ENCODE peak calls at places on chromosomes 6 and 20, in seven cellular contexts. One of them, this sample, is unnamed.

GRCh38 chr6:109653264-109653663 is 37.7 kb downstream of the AK9 start:
- DNase-seq in HTR-8/SVneo: no peak
- DNase-seq in HL-60: no peak
- DNase-seq in Calu3: no peak
- DNase-seq in HS-5: no peak
- DNase-seq in activated CD8-positive, alpha-beta T cell treated with anti-CD3 and anti-CD28 coated beads, Interleukin-2, amount 10 ng/mL, durations not matched to agents 7 days and 5 days: no peak
- DNase-seq in sciatic nerve: no peak
- DNase-seq in this sample: no peak

GRCh38 chr20:47800619-47801018 is 15.3 kb upstream of the SULF2 start:
- DNase-seq in HTR-8/SVneo: no peak
- DNase-seq in sciatic nerve: no peak
- DNase-seq in HL-60: no peak
- DNase-seq in HS-5: no peak
- DNase-seq in Calu3: no peak
- DNase-seq in activated CD8-positive, alpha-beta T cell treated with anti-CD3 and anti-CD28 coated beads, Interleukin-2, amount 10 ng/mL, durations not matched to agents 7 days and 5 days: no peak
- DNase-seq in this sample: no peak

GRCh38 chr6:156589281-156589680 is 187.9 kb upstream of the ARID1B start:
- DNase-seq in HS-5: no peak
- DNase-seq in HTR-8/SVneo: peak; percentile 19
- DNase-seq in sciatic nerve: no peak
- DNase-seq in HL-60: no peak
- DNase-seq in activated CD8-positive, alpha-beta T cell treated with anti-CD3 and anti-CD28 coated beads, Interleukin-2, amount 10 ng/mL, durations not matched to agents 7 days and 5 days: no peak
- DNase-seq in Calu3: no peak
- DNase-seq in this sample: no peak

GRCh38 chr6:12348530-12349511 is 58.7 kb downstream of the EDN1 start:
- DNase-seq in HTR-8/SVneo: peak; percentile 87
- DNase-seq in HS-5: peak; percentile 73
- DNase-seq in HL-60: no peak
- DNase-seq in sciatic nerve: no peak
- DNase-seq in Calu3: peak; percentile 61
- DNase-seq in activated CD8-positive, alpha-beta T cell treated with anti-CD3 and anti-CD28 coated beads, Interleukin-2, amount 10 ng/mL, durations not matched to agents 7 days and 5 days: no peak
- DNase-seq in this sample: peak; percentile 77

GRCh38 chr6:168181316-168181715 is 102.3 kb upstream of the FRMD1 start:
- DNase-seq in activated CD8-positive, alpha-beta T cell treated with anti-CD3 and anti-CD28 coated beads, Interleukin-2, amount 10 ng/mL, durations not matched to agents 7 days and 5 days: no peak
- DNase-seq in HL-60: no peak
- DNase-seq in HS-5: no peak
- DNase-seq in Calu3: no peak
- DNase-seq in sciatic nerve: no peak
- DNase-seq in HTR-8/SVneo: no peak
- DNase-seq in this sample: no peak

GRCh38 chr6:31132806-31133205 is 6.1 kb downstream of the PSORS1C2 start:
- DNase-seq in HTR-8/SVneo: no peak
- DNase-seq in sciatic nerve: no peak
- DNase-seq in HL-60: no peak
- DNase-seq in activated CD8-positive, alpha-beta T cell treated with anti-CD3 and anti-CD28 coated beads, Interleukin-2, amount 10 ng/mL, durations not matched to agents 7 days and 5 days: no peak
- DNase-seq in HS-5: no peak
- DNase-seq in Calu3: no peak
- DNase-seq in this sample: no peak

GRCh38 chr6:166351715-166352285 is 9.5 kb upstream of the SFT2D1 start:
- DNase-seq in activated CD8-positive, alpha-beta T cell treated with anti-CD3 and anti-CD28 coated beads, Interleukin-2, amount 10 ng/mL, durations not matched to agents 7 days and 5 days: no peak
- DNase-seq in HTR-8/SVneo: no peak
- DNase-seq in sciatic nerve: no peak
- DNase-seq in HS-5: no peak
- DNase-seq in Calu3: peak; percentile 34
- DNase-seq in HL-60: peak; percentile 60
- DNase-seq in this sample: no peak

GRCh38 chr6:132768051-132768517 is 10.4 kb upstream of the VNN2 start:
- DNase-seq in HTR-8/SVneo: peak; percentile 32
- DNase-seq in sciatic nerve: no peak
- DNase-seq in activated CD8-positive, alpha-beta T cell treated with anti-CD3 and anti-CD28 coated beads, Interleukin-2, amount 10 ng/mL, durations not matched to agents 7 days and 5 days: peak; percentile 54
- DNase-seq in HL-60: peak; percentile 62
- DNase-seq in Calu3: peak; percentile 68
- DNase-seq in HS-5: no peak
- DNase-seq in this sample: peak; percentile 2

GRCh38 chr6:157514659-157515496 is 133.9 kb downstream of the ZDHHC14 start:
- DNase-seq in sciatic nerve: no peak
- DNase-seq in HS-5: peak; percentile 72
- DNase-seq in HL-60: peak; percentile 32
- DNase-seq in Calu3: peak; percentile 26
- DNase-seq in activated CD8-positive, alpha-beta T cell treated with anti-CD3 and anti-CD28 coated beads, Interleukin-2, amount 10 ng/mL, durations not matched to agents 7 days and 5 days: no peak
- DNase-seq in HTR-8/SVneo: peak; percentile 78
- DNase-seq in this sample: peak; percentile 65

GRCh38 chr6:141562801-141563763 is 569.6 kb upstream of the GJE1 start:
- DNase-seq in HL-60: peak; percentile 51
- DNase-seq in sciatic nerve: peak; percentile 72
- DNase-seq in Calu3: peak; percentile 41
- DNase-seq in activated CD8-positive, alpha-beta T cell treated with anti-CD3 and anti-CD28 coated beads, Interleukin-2, amount 10 ng/mL, durations not matched to agents 7 days and 5 days: peak; percentile 72
- DNase-seq in HTR-8/SVneo: peak; percentile 51
- DNase-seq in HS-5: peak; percentile 89
- DNase-seq in this sample: peak; percentile 43

GRCh38 chr20:15178581-15178980 is 841.2 kb upstream of the FLRT3 start:
- DNase-seq in HL-60: no peak
- DNase-seq in HS-5: no peak
- DNase-seq in Calu3: no peak
- DNase-seq in HTR-8/SVneo: no peak
- DNase-seq in sciatic nerve: no peak
- DNase-seq in activated CD8-positive, alpha-beta T cell treated with anti-CD3 and anti-CD28 coated beads, Interleukin-2, amount 10 ng/mL, durations not matched to agents 7 days and 5 days: no peak
- DNase-seq in this sample: no peak

GRCh38 chr6:160750276-160750689 is 48.2 kb downstream of the PLG start:
- DNase-seq in HTR-8/SVneo: no peak
- DNase-seq in activated CD8-positive, alpha-beta T cell treated with anti-CD3 and anti-CD28 coated beads, Interleukin-2, amount 10 ng/mL, durations not matched to agents 7 days and 5 days: no peak
- DNase-seq in HL-60: no peak
- DNase-seq in HS-5: no peak
- DNase-seq in sciatic nerve: no peak
- DNase-seq in Calu3: peak; percentile 61
- DNase-seq in this sample: no peak

GRCh38 chr6:27518881-27519795 is 46.2 kb upstream of the ZNF184 start:
- DNase-seq in HS-5: peak; percentile 96
- DNase-seq in Calu3: peak; percentile 72
- DNase-seq in sciatic nerve: peak; percentile 71
- DNase-seq in activated CD8-positive, alpha-beta T cell treated with anti-CD3 and anti-CD28 coated beads, Interleukin-2, amount 10 ng/mL, durations not matched to agents 7 days and 5 days: peak; percentile 65
- DNase-seq in HL-60: peak; percentile 69
- DNase-seq in HTR-8/SVneo: peak; percentile 65
- DNase-seq in this sample: peak; percentile 84

GRCh38 chr6:167748458-167749379 is 78.0 kb upstream of the AFDN start:
- DNase-seq in sciatic nerve: no peak
- DNase-seq in Calu3: no peak
- DNase-seq in HTR-8/SVneo: no peak
- DNase-seq in activated CD8-positive, alpha-beta T cell treated with anti-CD3 and anti-CD28 coated beads, Interleukin-2, amount 10 ng/mL, durations not matched to agents 7 days and 5 days: no peak
- DNase-seq in HS-5: no peak
- DNase-seq in HL-60: no peak
- DNase-seq in this sample: no peak

GRCh38 chr20:12252793-12253192 is 335.1 kb downstream of the BTBD3 start:
- DNase-seq in Calu3: no peak
- DNase-seq in HS-5: no peak
- DNase-seq in HTR-8/SVneo: no peak
- DNase-seq in activated CD8-positive, alpha-beta T cell treated with anti-CD3 and anti-CD28 coated beads, Interleukin-2, amount 10 ng/mL, durations not matched to agents 7 days and 5 days: no peak
- DNase-seq in sciatic nerve: no peak
- DNase-seq in HL-60: no peak
- DNase-seq in this sample: no peak

GRCh38 chr6:70375166-70375565 is 38.1 kb upstream of the FAM135A start:
- DNase-seq in HS-5: peak; percentile 61
- DNase-seq in sciatic nerve: no peak
- DNase-seq in activated CD8-positive, alpha-beta T cell treated with anti-CD3 and anti-CD28 coated beads, Interleukin-2, amount 10 ng/mL, durations not matched to agents 7 days and 5 days: no peak
- DNase-seq in Calu3: no peak
- DNase-seq in HL-60: no peak
- DNase-seq in HTR-8/SVneo: peak; percentile 14
- DNase-seq in this sample: peak; percentile 1

GRCh38 chr20:43721097-43721428 is 5.7 kb downstream of the GTSF1L start:
- DNase-seq in HL-60: no peak
- DNase-seq in HTR-8/SVneo: no peak
- DNase-seq in sciatic nerve: no peak
- DNase-seq in activated CD8-positive, alpha-beta T cell treated with anti-CD3 and anti-CD28 coated beads, Interleukin-2, amount 10 ng/mL, durations not matched to agents 7 days and 5 days: no peak
- DNase-seq in Calu3: no peak
- DNase-seq in HS-5: no peak
- DNase-seq in this sample: no peak

GRCh38 chr6:4130357-4130987 is 4.9 kb downstream of the ECI2 start:
- DNase-seq in Calu3: no peak
- DNase-seq in sciatic nerve: no peak
- DNase-seq in HS-5: no peak
- DNase-seq in activated CD8-positive, alpha-beta T cell treated with anti-CD3 and anti-CD28 coated beads, Interleukin-2, amount 10 ng/mL, durations not matched to agents 7 days and 5 days: no peak
- DNase-seq in HL-60: no peak
- DNase-seq in HTR-8/SVneo: no peak
- DNase-seq in this sample: no peak

GRCh38 chr6:71419954-71420692 is 131.5 kb downstream of the OGFRL1 start:
- DNase-seq in HTR-8/SVneo: no peak
- DNase-seq in activated CD8-positive, alpha-beta T cell treated with anti-CD3 and anti-CD28 coated beads, Interleukin-2, amount 10 ng/mL, durations not matched to agents 7 days and 5 days: no peak
- DNase-seq in HS-5: no peak
- DNase-seq in sciatic nerve: peak; percentile 75
- DNase-seq in HL-60: no peak
- DNase-seq in Calu3: peak; percentile 63
- DNase-seq in this sample: peak; percentile 46

GRCh38 chr6:25296217-25296905 is 17.2 kb downstream of the CARMIL1 start:
- DNase-seq in HL-60: no peak
- DNase-seq in HTR-8/SVneo: no peak
- DNase-seq in Calu3: no peak
- DNase-seq in HS-5: no peak
- DNase-seq in sciatic nerve: no peak
- DNase-seq in activated CD8-positive, alpha-beta T cell treated with anti-CD3 and anti-CD28 coated beads, Interleukin-2, amount 10 ng/mL, durations not matched to agents 7 days and 5 days: no peak
- DNase-seq in this sample: no peak

GRCh38 chr6:158268361-158269147 is 43.7 kb upstream of the TULP4 start:
- DNase-seq in Calu3: no peak
- DNase-seq in HS-5: no peak
- DNase-seq in HTR-8/SVneo: no peak
- DNase-seq in sciatic nerve: no peak
- DNase-seq in activated CD8-positive, alpha-beta T cell treated with anti-CD3 and anti-CD28 coated beads, Interleukin-2, amount 10 ng/mL, durations not matched to agents 7 days and 5 days: no peak
- DNase-seq in HL-60: no peak
- DNase-seq in this sample: no peak

GRCh38 chr6:21594427-21595264 is 1.1 kb downstream of the SOX4 start:
- DNase-seq in Calu3: peak; percentile 64
- DNase-seq in HTR-8/SVneo: no peak
- DNase-seq in activated CD8-positive, alpha-beta T cell treated with anti-CD3 and anti-CD28 coated beads, Interleukin-2, amount 10 ng/mL, durations not matched to agents 7 days and 5 days: peak; percentile 53
- DNase-seq in HS-5: no peak
- DNase-seq in sciatic nerve: peak; percentile 75
- DNase-seq in HL-60: peak; percentile 54
- DNase-seq in this sample: peak; percentile 55

GRCh38 chr6:29759457-29759856 is 36.2 kb downstream of the HLA-F start:
- DNase-seq in activated CD8-positive, alpha-beta T cell treated with anti-CD3 and anti-CD28 coated beads, Interleukin-2, amount 10 ng/mL, durations not matched to agents 7 days and 5 days: peak; percentile 17
- DNase-seq in HL-60: no peak
- DNase-seq in HTR-8/SVneo: no peak
- DNase-seq in Calu3: no peak
- DNase-seq in HS-5: no peak
- DNase-seq in sciatic nerve: no peak
- DNase-seq in this sample: no peak

GRCh38 chr6:21997414-21998037 is 299.3 kb downstream of the PRL start:
- DNase-seq in HL-60: no peak
- DNase-seq in HTR-8/SVneo: no peak
- DNase-seq in HS-5: no peak
- DNase-seq in activated CD8-positive, alpha-beta T cell treated with anti-CD3 and anti-CD28 coated beads, Interleukin-2, amount 10 ng/mL, durations not matched to agents 7 days and 5 days: no peak
- DNase-seq in sciatic nerve: no peak
- DNase-seq in Calu3: no peak
- DNase-seq in this sample: no peak